ENCODE peak calls at places on chromosomes 7 and 10, in eight cellular contexts. One of them, this sample, is unnamed.

GRCh38 chr10:88616250-88616977 is 29.9 kb downstream of the LIPJ start:
- DNase-seq in CD8-positive, alpha-beta memory T cell: no peak
- DNase-seq in A549: no peak
- DNase-seq in CD4-positive, alpha-beta T cell: no peak
- DNase-seq in psoas muscle: peak; percentile 62
- DNase-seq in heart left ventricle: peak; percentile 69
- DNase-seq in PC-9: no peak
- DNase-seq in HL-60: no peak
- DNase-seq in this sample: no peak

GRCh38 chr7:25348066-25348595 is 119.8 kb upstream of the NPVF start:
- DNase-seq in CD8-positive, alpha-beta memory T cell: no peak
- DNase-seq in A549: no peak
- DNase-seq in CD4-positive, alpha-beta T cell: no peak
- DNase-seq in psoas muscle: no peak
- DNase-seq in heart left ventricle: no peak
- DNase-seq in PC-9: no peak
- DNase-seq in HL-60: no peak
- DNase-seq in this sample: no peak

GRCh38 chr7:130135208-130136205 is 65.2 kb downstream of the KLHDC10 start:
- DNase-seq in CD8-positive, alpha-beta memory T cell: no peak
- DNase-seq in A549: no peak
- DNase-seq in CD4-positive, alpha-beta T cell: no peak
- DNase-seq in psoas muscle: no peak
- DNase-seq in heart left ventricle: no peak
- DNase-seq in PC-9: no peak
- DNase-seq in HL-60: no peak
- DNase-seq in this sample: no peak

GRCh38 chr10:12703141-12703540 is 298.4 kb downstream of the CCDC3 start:
- DNase-seq in CD8-positive, alpha-beta memory T cell: no peak
- DNase-seq in A549: no peak
- DNase-seq in CD4-positive, alpha-beta T cell: no peak
- DNase-seq in psoas muscle: no peak
- DNase-seq in heart left ventricle: no peak
- DNase-seq in PC-9: no peak
- DNase-seq in HL-60: no peak
- DNase-seq in this sample: no peak

GRCh38 chr7:36613214-36613613 is 111.1 kb downstream of the AOAH start:
- DNase-seq in CD8-positive, alpha-beta memory T cell: no peak
- DNase-seq in A549: no peak
- DNase-seq in CD4-positive, alpha-beta T cell: no peak
- DNase-seq in psoas muscle: no peak
- DNase-seq in heart left ventricle: no peak
- DNase-seq in PC-9: no peak
- DNase-seq in HL-60: no peak
- DNase-seq in this sample: no peak

GRCh38 chr7:2444476-2444875 is 31.7 kb downstream of the GRIFIN start:
- DNase-seq in CD8-positive, alpha-beta memory T cell: no peak
- DNase-seq in A549: no peak
- DNase-seq in CD4-positive, alpha-beta T cell: no peak
- DNase-seq in psoas muscle: peak; percentile 63
- DNase-seq in heart left ventricle: no peak
- DNase-seq in PC-9: no peak
- DNase-seq in HL-60: no peak
- DNase-seq in this sample: peak; percentile 60

GRCh38 chr10:118667732-118668131 is 72.3 kb upstream of the PRLHR start:
- DNase-seq in CD8-positive, alpha-beta memory T cell: no peak
- DNase-seq in A549: no peak
- DNase-seq in CD4-positive, alpha-beta T cell: no peak
- DNase-seq in psoas muscle: no peak
- DNase-seq in heart left ventricle: no peak
- DNase-seq in PC-9: no peak
- DNase-seq in HL-60: no peak
- DNase-seq in this sample: no peak

GRCh38 chr7:76356823-76357222 is 2.0 kb downstream of the YWHAG start:
- DNase-seq in CD8-positive, alpha-beta memory T cell: no peak
- DNase-seq in A549: peak; percentile 66
- DNase-seq in CD4-positive, alpha-beta T cell: no peak
- DNase-seq in psoas muscle: no peak
- DNase-seq in heart left ventricle: no peak
- DNase-seq in PC-9: peak; percentile 45
- DNase-seq in HL-60: no peak
- DNase-seq in this sample: no peak

GRCh38 chr10:117254338-117254737 is 13.4 kb downstream of the SLC18A2 start:
- DNase-seq in CD8-positive, alpha-beta memory T cell: no peak
- DNase-seq in A549: no peak
- DNase-seq in CD4-positive, alpha-beta T cell: no peak
- DNase-seq in psoas muscle: no peak
- DNase-seq in heart left ventricle: no peak
- DNase-seq in PC-9: no peak
- DNase-seq in HL-60: no peak
- DNase-seq in this sample: no peak

GRCh38 chr10:50417906-50418697 is 166.8 kb upstream of the ASAH2 start:
- DNase-seq in CD8-positive, alpha-beta memory T cell: peak; percentile 18
- DNase-seq in A549: peak; percentile 92
- DNase-seq in CD4-positive, alpha-beta T cell: peak; percentile 9
- DNase-seq in psoas muscle: peak; percentile 86
- DNase-seq in heart left ventricle: peak; percentile 88
- DNase-seq in PC-9: peak; percentile 89
- DNase-seq in HL-60: no peak
- DNase-seq in this sample: peak; percentile 23

GRCh38 chr10:106467506-106467905 is 697.0 kb downstream of the SORCS1 start:
- DNase-seq in CD8-positive, alpha-beta memory T cell: no peak
- DNase-seq in A549: no peak
- DNase-seq in CD4-positive, alpha-beta T cell: no peak
- DNase-seq in psoas muscle: no peak
- DNase-seq in heart left ventricle: no peak
- DNase-seq in PC-9: no peak
- DNase-seq in HL-60: no peak
- DNase-seq in this sample: no peak

GRCh38 chr7:140607441-140607989 is 33.1 kb downstream of the DENND2A start:
- DNase-seq in CD8-positive, alpha-beta memory T cell: no peak
- DNase-seq in A549: no peak
- DNase-seq in CD4-positive, alpha-beta T cell: no peak
- DNase-seq in psoas muscle: peak; percentile 84
- DNase-seq in heart left ventricle: peak; percentile 86
- DNase-seq in PC-9: no peak
- DNase-seq in HL-60: no peak
- DNase-seq in this sample: peak; percentile 87

GRCh38 chr7:80552304-80552703 is 40.4 kb upstream of the GNAT3 start:
- DNase-seq in CD8-positive, alpha-beta memory T cell: no peak
- DNase-seq in A549: no peak
- DNase-seq in CD4-positive, alpha-beta T cell: no peak
- DNase-seq in psoas muscle: no peak
- DNase-seq in heart left ventricle: no peak
- DNase-seq in PC-9: no peak
- DNase-seq in HL-60: no peak
- DNase-seq in this sample: no peak

GRCh38 chr7:80550005-80550404 is 38.1 kb upstream of the GNAT3 start:
- DNase-seq in CD8-positive, alpha-beta memory T cell: no peak
- DNase-seq in A549: no peak
- DNase-seq in CD4-positive, alpha-beta T cell: no peak
- DNase-seq in psoas muscle: no peak
- DNase-seq in heart left ventricle: no peak
- DNase-seq in PC-9: no peak
- DNase-seq in HL-60: no peak
- DNase-seq in this sample: no peak

DNA sequence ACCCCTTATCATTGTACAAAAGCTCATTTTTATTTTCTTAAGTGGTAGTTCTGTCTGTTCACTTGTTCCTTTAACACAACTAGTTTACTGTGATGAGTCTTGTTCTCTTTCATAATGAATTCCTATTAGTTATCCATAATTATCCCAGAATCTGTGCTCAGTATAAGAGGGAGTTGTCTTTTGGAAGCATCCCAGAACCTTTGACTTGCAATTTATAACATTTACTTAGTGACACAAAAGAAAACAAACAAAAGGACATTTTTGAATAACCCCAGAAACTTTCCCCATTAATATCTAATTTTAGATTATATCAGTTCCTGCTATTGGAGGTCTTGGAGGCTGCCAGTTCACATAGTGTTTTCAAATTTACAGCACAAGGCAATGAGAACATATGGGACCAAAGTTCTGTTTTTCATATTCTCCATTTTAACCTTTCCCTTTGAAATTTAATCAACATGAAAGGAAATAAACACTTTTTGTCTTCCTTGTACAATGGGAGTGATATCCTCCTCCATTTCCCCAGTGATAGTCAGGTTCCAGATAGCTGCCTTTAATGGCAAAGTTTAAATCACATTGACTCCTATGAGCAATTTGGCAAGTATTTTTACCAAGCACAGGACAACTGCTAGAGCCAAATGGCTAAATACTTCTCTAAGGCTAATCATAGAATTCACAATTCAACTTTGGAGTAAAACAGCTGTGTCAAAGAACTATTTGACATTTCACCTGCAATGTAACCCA is 37.1 kb upstream of the GNAT3 start:
- DNase-seq in CD8-positive, alpha-beta memory T cell: no peak
- DNase-seq in A549: no peak
- DNase-seq in CD4-positive, alpha-beta T cell: no peak
- DNase-seq in psoas muscle: no peak
- DNase-seq in heart left ventricle: no peak
- DNase-seq in PC-9: no peak
- DNase-seq in HL-60: no peak
- DNase-seq in this sample: no peak
- H3K27ac ChIP-seq in CD8-positive, alpha-beta memory T cell: no peak overlapping the region
- H3K27ac ChIP-seq in A549: peak overlapping the region; percentile 1
- H3K27ac ChIP-seq in CD4-positive, alpha-beta T cell: no peak overlapping the region
- H3K27ac ChIP-seq in psoas muscle: peak overlapping the region; percentile 1
- H3K27ac ChIP-seq in heart left ventricle: peak overlapping the region; percentile 36
- H3K27ac ChIP-seq in PC-9: no peak overlapping the region
- H3K27ac ChIP-seq in HL-60: no peak overlapping the region
- H3K27ac ChIP-seq in this sample: no peak overlapping the region

GRCh38 chr7:101947899-101948298 is 130.5 kb downstream of the CUX1 start:
- DNase-seq in CD8-positive, alpha-beta memory T cell: no peak
- DNase-seq in A549: no peak
- DNase-seq in CD4-positive, alpha-beta T cell: no peak
- DNase-seq in psoas muscle: peak; percentile 83
- DNase-seq in heart left ventricle: peak; percentile 83
- DNase-seq in PC-9: no peak
- DNase-seq in HL-60: no peak
- DNase-seq in this sample: peak; percentile 18
- H3K27ac ChIP-seq in CD8-positive, alpha-beta memory T cell: no peak overlapping the region
- H3K27ac ChIP-seq in A549: peak overlapping the region; percentile 34
- H3K27ac ChIP-seq in CD4-positive, alpha-beta T cell: no peak overlapping the region
- H3K27ac ChIP-seq in psoas muscle: peak overlapping the region; percentile 80
- H3K27ac ChIP-seq in heart left ventricle: peak overlapping the region; percentile 75
- H3K27ac ChIP-seq in PC-9: no peak overlapping the region
- H3K27ac ChIP-seq in HL-60: no peak overlapping the region
- H3K27ac ChIP-seq in this sample: no peak overlapping the region

GRCh38 chr7:123749537-123749857 is 694 bp upstream of the WASL start:
- DNase-seq in CD8-positive, alpha-beta memory T cell: no peak
- DNase-seq in A549: peak; percentile 82
- DNase-seq in CD4-positive, alpha-beta T cell: no peak
- DNase-seq in psoas muscle: no peak
- DNase-seq in heart left ventricle: no peak
- DNase-seq in PC-9: no peak
- DNase-seq in HL-60: peak; percentile 60
- DNase-seq in this sample: no peak

GRCh38 chr7:123750389-123751230 is 1.8 kb upstream of the WASL start:
- DNase-seq in CD8-positive, alpha-beta memory T cell: no peak
- DNase-seq in A549: no peak
- DNase-seq in CD4-positive, alpha-beta T cell: no peak
- DNase-seq in psoas muscle: no peak
- DNase-seq in heart left ventricle: no peak
- DNase-seq in PC-9: no peak
- DNase-seq in HL-60: no peak
- DNase-seq in this sample: no peak

GRCh38 chr7:123752534-123752933 is 3.7 kb upstream of the WASL start:
- DNase-seq in CD8-positive, alpha-beta memory T cell: no peak
- DNase-seq in A549: no peak
- DNase-seq in CD4-positive, alpha-beta T cell: no peak
- DNase-seq in psoas muscle: no peak
- DNase-seq in heart left ventricle: no peak
- DNase-seq in PC-9: no peak
- DNase-seq in HL-60: no peak
- DNase-seq in this sample: no peak

GRCh38 chr7:123754295-123754871 is 5.6 kb upstream of the WASL start:
- DNase-seq in CD8-positive, alpha-beta memory T cell: no peak
- DNase-seq in A549: no peak
- DNase-seq in CD4-positive, alpha-beta T cell: no peak
- DNase-seq in psoas muscle: no peak
- DNase-seq in heart left ventricle: no peak
- DNase-seq in PC-9: no peak
- DNase-seq in HL-60: no peak
- DNase-seq in this sample: no peak

DNA sequence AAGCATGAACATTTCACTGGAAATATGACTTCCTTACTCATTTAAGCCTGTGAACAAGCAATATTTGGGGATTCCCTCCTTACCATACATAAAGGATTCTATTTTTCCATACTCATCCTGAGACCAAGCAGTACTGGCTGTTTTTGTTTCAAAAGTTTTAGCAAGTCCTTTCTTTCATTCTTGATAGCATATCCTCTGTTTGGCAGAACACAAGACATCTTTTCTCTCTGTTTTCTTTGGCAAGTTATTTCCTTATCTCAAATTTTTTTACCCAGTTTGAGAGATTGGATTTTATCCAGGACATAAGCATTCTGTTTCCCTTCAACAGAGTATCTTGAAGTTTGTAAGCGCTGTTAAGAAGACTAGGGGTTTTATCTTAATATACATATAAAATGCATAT is 3.0 kb upstream of the WASL start:
- DNase-seq in CD8-positive, alpha-beta memory T cell: no peak
- DNase-seq in A549: no peak
- DNase-seq in CD4-positive, alpha-beta T cell: no peak
- DNase-seq in psoas muscle: no peak
- DNase-seq in heart left ventricle: no peak
- DNase-seq in PC-9: no peak
- DNase-seq in HL-60: no peak
- DNase-seq in this sample: no peak
- H3K27ac ChIP-seq in CD8-positive, alpha-beta memory T cell: no peak overlapping the region
- H3K27ac ChIP-seq in A549: no peak overlapping the region
- H3K27ac ChIP-seq in CD4-positive, alpha-beta T cell: no peak overlapping the region
- H3K27ac ChIP-seq in psoas muscle: no peak overlapping the region
- H3K27ac ChIP-seq in heart left ventricle: no peak overlapping the region
- H3K27ac ChIP-seq in PC-9: no peak overlapping the region
- H3K27ac ChIP-seq in HL-60: no peak overlapping the region
- H3K27ac ChIP-seq in this sample: no peak overlapping the region

GRCh38 chr7:71283802-71284201 is 151.9 kb downstream of the GALNT17 start:
- DNase-seq in CD8-positive, alpha-beta memory T cell: no peak
- DNase-seq in A549: no peak
- DNase-seq in CD4-positive, alpha-beta T cell: no peak
- DNase-seq in psoas muscle: no peak
- DNase-seq in heart left ventricle: no peak
- DNase-seq in PC-9: no peak
- DNase-seq in HL-60: no peak
- DNase-seq in this sample: no peak

GRCh38 chr7:71290382-71290781 is 158.4 kb downstream of the GALNT17 start:
- DNase-seq in CD8-positive, alpha-beta memory T cell: no peak
- DNase-seq in A549: no peak
- DNase-seq in CD4-positive, alpha-beta T cell: no peak
- DNase-seq in psoas muscle: no peak
- DNase-seq in heart left ventricle: no peak
- DNase-seq in PC-9: no peak
- DNase-seq in HL-60: no peak
- DNase-seq in this sample: no peak

GRCh38 chr7:71286336-71286735 is 154.4 kb downstream of the GALNT17 start:
- DNase-seq in CD8-positive, alpha-beta memory T cell: no peak
- DNase-seq in A549: no peak
- DNase-seq in CD4-positive, alpha-beta T cell: no peak
- DNase-seq in psoas muscle: no peak
- DNase-seq in heart left ventricle: no peak
- DNase-seq in PC-9: no peak
- DNase-seq in HL-60: no peak
- DNase-seq in this sample: no peak

GRCh38 chr7:71286924-71287323 is 155.0 kb downstream of the GALNT17 start:
- DNase-seq in CD8-positive, alpha-beta memory T cell: no peak
- DNase-seq in A549: no peak
- DNase-seq in CD4-positive, alpha-beta T cell: no peak
- DNase-seq in psoas muscle: no peak
- DNase-seq in heart left ventricle: no peak
- DNase-seq in PC-9: no peak
- DNase-seq in HL-60: no peak
- DNase-seq in this sample: no peak

GRCh38 chr7:71285614-71286013 is 153.7 kb downstream of the GALNT17 start:
- DNase-seq in CD8-positive, alpha-beta memory T cell: no peak
- DNase-seq in A549: no peak
- DNase-seq in CD4-positive, alpha-beta T cell: no peak
- DNase-seq in psoas muscle: no peak
- DNase-seq in heart left ventricle: no peak
- DNase-seq in PC-9: no peak
- DNase-seq in HL-60: no peak
- DNase-seq in this sample: no peak
- H3K27ac ChIP-seq in CD8-positive, alpha-beta memory T cell: no peak overlapping the region
- H3K27ac ChIP-seq in A549: no peak overlapping the region
- H3K27ac ChIP-seq in CD4-positive, alpha-beta T cell: no peak overlapping the region
- H3K27ac ChIP-seq in psoas muscle: no peak overlapping the region
- H3K27ac ChIP-seq in heart left ventricle: no peak overlapping the region
- H3K27ac ChIP-seq in PC-9: no peak overlapping the region
- H3K27ac ChIP-seq in HL-60: no peak overlapping the region
- H3K27ac ChIP-seq in this sample: no peak overlapping the region

This sample was measured in substantia nigra.